ENCODE peak calls at places on chromosome 6, in seven cellular contexts. One of them, this sample, is unnamed.

GRCh38 chr6:55875420-55875819 is at the start of gene BMP5:
- DNase-seq in HCT116: no peak
- DNase-seq in GM12878: no peak
- DNase-seq in SK-N-SH: no peak
- DNase-seq in K562: no peak
- DNase-seq in HepG2: no peak
- DNase-seq in H1: no peak
- DNase-seq in this sample: peak; percentile 18

GRCh38 chr6:7042056-7042653 is 65.6 kb upstream of the RREB1 start:
- DNase-seq in K562: peak; percentile 65
- DNase-seq in HepG2: peak; percentile 46
- DNase-seq in HCT116: no peak
- DNase-seq in GM12878: no peak
- DNase-seq in H1: no peak
- DNase-seq in SK-N-SH: no peak
- DNase-seq in this sample: no peak

GRCh38 chr6:41801380-41801779 is 13.9 kb downstream of the TOMM6 start:
- DNase-seq in H1: no peak
- DNase-seq in SK-N-SH: no peak
- DNase-seq in K562: peak; percentile 33
- DNase-seq in GM12878: no peak
- DNase-seq in HepG2: no peak
- DNase-seq in HCT116: no peak
- DNase-seq in this sample: no peak

GRCh38 chr6:167515873-167516507 is 191.1 kb downstream of the TTLL2 start:
- DNase-seq in K562: no peak
- DNase-seq in H1: no peak
- DNase-seq in GM12878: no peak
- DNase-seq in SK-N-SH: no peak
- DNase-seq in HepG2: no peak
- DNase-seq in HCT116: no peak
- DNase-seq in this sample: no peak

GRCh38 chr6:128821116-128821515 is 61.8 kb upstream of the LAMA2 start:
- DNase-seq in H1: no peak
- DNase-seq in SK-N-SH: no peak
- DNase-seq in GM12878: no peak
- DNase-seq in K562: no peak
- DNase-seq in HCT116: no peak
- DNase-seq in HepG2: no peak
- DNase-seq in this sample: no peak

GRCh38 chr6:29603456-29603855 is 18.5 kb downstream of the OR2H2 start:
- DNase-seq in SK-N-SH: no peak
- DNase-seq in K562: no peak
- DNase-seq in GM12878: no peak
- DNase-seq in HepG2: no peak
- DNase-seq in HCT116: no peak
- DNase-seq in H1: no peak
- DNase-seq in this sample: no peak

GRCh38 chr6:163892814-163893561 is 478.5 kb downstream of the QKI start:
- DNase-seq in GM12878: no peak
- DNase-seq in K562: no peak
- DNase-seq in SK-N-SH: no peak
- DNase-seq in HCT116: no peak
- DNase-seq in HepG2: no peak
- DNase-seq in H1: no peak
- DNase-seq in this sample: no peak

GRCh38 chr6:52297433-52297832 is 12.9 kb upstream of the MCM3 start:
- DNase-seq in HepG2: no peak
- DNase-seq in GM12878: no peak
- DNase-seq in K562: no peak
- DNase-seq in H1: no peak
- DNase-seq in HCT116: no peak
- DNase-seq in SK-N-SH: no peak
- DNase-seq in this sample: no peak

GRCh38 chr6:47221565-47221964 is 88.1 kb downstream of the TNFRSF21 start:
- DNase-seq in H1: peak; percentile 61
- DNase-seq in HepG2: no peak
- DNase-seq in K562: no peak
- DNase-seq in GM12878: no peak
- DNase-seq in SK-N-SH: no peak
- DNase-seq in HCT116: no peak
- DNase-seq in this sample: peak; percentile 82

GRCh38 chr6:150143521-150144293 is 863 bp downstream of the PPP1R14C start:
- DNase-seq in K562: no peak
- DNase-seq in HCT116: no peak
- DNase-seq in SK-N-SH: no peak
- DNase-seq in HepG2: no peak
- DNase-seq in GM12878: no peak
- DNase-seq in H1: no peak
- DNase-seq in this sample: no peak

GRCh38 chr6:65623569-65623968 is 83.5 kb downstream of the EYS start:
- DNase-seq in HCT116: no peak
- DNase-seq in HepG2: no peak
- DNase-seq in GM12878: no peak
- DNase-seq in SK-N-SH: no peak
- DNase-seq in K562: no peak
- DNase-seq in H1: no peak
- DNase-seq in this sample: no peak

GRCh38 chr6:34524989-34525388 is 31.1 kb downstream of the SPDEF start:
- DNase-seq in HCT116: no peak
- DNase-seq in K562: no peak
- DNase-seq in HepG2: no peak
- DNase-seq in GM12878: no peak
- DNase-seq in H1: no peak
- DNase-seq in SK-N-SH: no peak
- DNase-seq in this sample: no peak

GRCh38 chr6:10441004-10441654 is 26.3 kb upstream of the TFAP2A start:
- DNase-seq in SK-N-SH: no peak
- DNase-seq in GM12878: no peak
- DNase-seq in K562: no peak
- DNase-seq in H1: no peak
- DNase-seq in HCT116: peak; percentile 93
- DNase-seq in HepG2: peak; percentile 63
- DNase-seq in this sample: no peak

GRCh38 chr6:53967415-53967814 is 143.8 kb upstream of the MLIP start:
- DNase-seq in SK-N-SH: no peak
- DNase-seq in HepG2: no peak
- DNase-seq in H1: no peak
- DNase-seq in GM12878: no peak
- DNase-seq in K562: no peak
- DNase-seq in HCT116: no peak
- DNase-seq in this sample: no peak

GRCh38 chr6:87151786-87152527 is 3.4 kb upstream of the ZNF292 start:
- DNase-seq in HepG2: no peak
- DNase-seq in GM12878: no peak
- DNase-seq in HCT116: no peak
- DNase-seq in H1: no peak
- DNase-seq in SK-N-SH: peak; percentile 81
- DNase-seq in K562: no peak
- DNase-seq in this sample: no peak

GRCh38 chr6:137927777-137928218 is 60.7 kb downstream of the TNFAIP3 start:
- DNase-seq in HCT116: no peak
- DNase-seq in GM12878: peak; percentile 99
- DNase-seq in H1: no peak
- DNase-seq in HepG2: no peak
- DNase-seq in SK-N-SH: no peak
- DNase-seq in K562: peak; percentile 49
- DNase-seq in this sample: no peak

GRCh38 chr6:25263602-25264001 is 15.6 kb upstream of the CARMIL1 start:
- DNase-seq in HepG2: no peak
- DNase-seq in H1: no peak
- DNase-seq in K562: no peak
- DNase-seq in SK-N-SH: no peak
- DNase-seq in GM12878: no peak
- DNase-seq in HCT116: no peak
- DNase-seq in this sample: no peak

GRCh38 chr6:169967687-169968086 is 216.3 kb downstream of the ERMARD start:
- DNase-seq in H1: no peak
- DNase-seq in HepG2: no peak
- DNase-seq in K562: no peak
- DNase-seq in GM12878: no peak
- DNase-seq in HCT116: no peak
- DNase-seq in SK-N-SH: peak; percentile 5
- DNase-seq in this sample: no peak

GRCh38 chr6:53979468-53980067 is 131.7 kb upstream of the MLIP start:
- DNase-seq in HepG2: peak; percentile 43
- DNase-seq in H1: no peak
- DNase-seq in GM12878: no peak
- DNase-seq in HCT116: peak; percentile 46
- DNase-seq in K562: peak; percentile 37
- DNase-seq in SK-N-SH: peak; percentile 23
- DNase-seq in this sample: no peak

GRCh38 chr6:37103169-37104039 is 66.5 kb upstream of the PIM1 start:
- DNase-seq in HepG2: peak; percentile 85
- DNase-seq in K562: peak; percentile 99
- DNase-seq in HCT116: no peak
- DNase-seq in SK-N-SH: peak; percentile 63
- DNase-seq in H1: no peak
- DNase-seq in GM12878: no peak
- DNase-seq in this sample: no peak

GRCh38 chr6:163599136-163599535 is 184.6 kb downstream of the QKI start:
- DNase-seq in H1: no peak
- DNase-seq in HepG2: no peak
- DNase-seq in GM12878: no peak
- DNase-seq in K562: no peak
- DNase-seq in HCT116: no peak
- DNase-seq in SK-N-SH: no peak
- DNase-seq in this sample: no peak

GRCh38 chr6:168206681-168207274 is 112.8 kb downstream of the DACT2 start:
- DNase-seq in SK-N-SH: no peak
- DNase-seq in HepG2: no peak
- DNase-seq in HCT116: no peak
- DNase-seq in K562: no peak
- DNase-seq in H1: no peak
- DNase-seq in GM12878: no peak
- DNase-seq in this sample: no peak

GRCh38 chr6:168985705-168986104 is 267.9 kb downstream of the THBS2 start:
- DNase-seq in HepG2: no peak
- DNase-seq in K562: no peak
- DNase-seq in SK-N-SH: no peak
- DNase-seq in HCT116: no peak
- DNase-seq in H1: no peak
- DNase-seq in GM12878: no peak
- DNase-seq in this sample: no peak

GRCh38 chr6:7143161-7143974 is 35.6 kb downstream of the RREB1 start:
- DNase-seq in SK-N-SH: no peak
- DNase-seq in HCT116: no peak
- DNase-seq in K562: peak; percentile 91
- DNase-seq in HepG2: peak; percentile 66
- DNase-seq in GM12878: no peak
- DNase-seq in H1: no peak
- DNase-seq in this sample: no peak

GRCh38 chr6:36070252-36070651 is 42.6 kb downstream of the MAPK14 start:
- DNase-seq in SK-N-SH: no peak
- DNase-seq in H1: no peak
- DNase-seq in K562: no peak
- DNase-seq in HepG2: no peak
- DNase-seq in GM12878: no peak
- DNase-seq in HCT116: no peak
- DNase-seq in this sample: no peak

GRCh38 chr6:56259682-56260081 is 12.3 kb upstream of the COL21A1 start:
- DNase-seq in HepG2: no peak
- DNase-seq in K562: no peak
- DNase-seq in HCT116: no peak
- DNase-seq in GM12878: no peak
- DNase-seq in H1: no peak
- DNase-seq in SK-N-SH: no peak
- DNase-seq in this sample: no peak

GRCh38 chr6:12602342-12602741 is 114.2 kb upstream of the PHACTR1 start:
- DNase-seq in H1: no peak
- DNase-seq in K562: no peak
- DNase-seq in SK-N-SH: no peak
- DNase-seq in GM12878: no peak
- DNase-seq in HepG2: no peak
- DNase-seq in HCT116: no peak
- DNase-seq in this sample: no peak

GRCh38 chr6:154566866-154567265 is 56.4 kb upstream of the CNKSR3 start:
- DNase-seq in HCT116: no peak
- DNase-seq in K562: no peak
- DNase-seq in H1: no peak
- DNase-seq in GM12878: no peak
- DNase-seq in SK-N-SH: no peak
- DNase-seq in HepG2: no peak
- DNase-seq in this sample: no peak
- TF ChIP-seq YY1 in HCT116: no peak
- TF ChIP-seq YY1 in K562: no peak
- TF ChIP-seq YY1 in H1: no peak
- TF ChIP-seq YY1 in GM12878: no peak
- TF ChIP-seq YY1 in SK-N-SH: no peak
- TF ChIP-seq YY1 in HepG2: no peak
- TF ChIP-seq YY1 in this sample: no peak

DNA sequence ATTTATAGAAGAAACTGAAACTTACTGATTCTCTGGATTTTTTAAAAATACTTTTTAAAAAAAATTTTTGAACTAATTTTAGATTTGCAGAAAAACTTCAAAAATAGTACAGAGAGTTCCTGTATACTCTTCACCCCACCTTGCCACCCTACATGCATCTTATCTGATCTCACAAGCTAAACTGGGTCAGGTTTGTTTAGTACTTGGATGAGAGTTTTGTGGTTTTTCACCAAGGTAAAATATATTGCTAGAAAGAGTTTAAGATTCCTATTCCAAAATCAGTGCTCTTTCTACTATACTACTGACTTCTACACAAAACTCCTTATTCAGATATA is 350.8 kb upstream of the RUNX2 start:
- DNase-seq in HepG2: no peak
- DNase-seq in GM12878: no peak
- DNase-seq in SK-N-SH: no peak
- DNase-seq in K562: no peak
- DNase-seq in HCT116: no peak
- DNase-seq in H1: no peak
- DNase-seq in this sample: no peak
- TF ChIP-seq YY1 in HepG2: no peak
- TF ChIP-seq YY1 in GM12878: no peak
- TF ChIP-seq YY1 in SK-N-SH: no peak
- TF ChIP-seq YY1 in K562: no peak
- TF ChIP-seq YY1 in HCT116: no peak
- TF ChIP-seq YY1 in H1: no peak
- TF ChIP-seq YY1 in this sample: no peak

DNA sequence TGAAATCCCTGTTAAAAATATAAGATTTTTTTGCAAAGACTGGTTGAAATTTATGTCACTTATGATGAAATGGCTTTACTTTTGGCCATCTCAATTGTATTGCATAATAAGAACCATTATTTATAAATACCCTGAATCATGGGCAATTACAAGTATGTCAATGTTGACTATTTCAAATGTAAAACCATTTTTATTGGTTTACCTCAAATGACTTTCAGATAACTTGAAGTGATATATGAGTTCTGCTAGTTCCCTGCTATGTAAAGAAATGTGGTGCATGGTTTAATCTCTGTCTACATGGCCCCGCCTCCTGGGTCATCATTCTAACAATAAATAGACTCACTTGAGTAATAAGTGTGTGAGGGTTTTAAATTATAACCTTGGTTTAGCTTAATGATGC is 275.6 kb upstream of the PREP start:
- DNase-seq in HCT116: no peak
- DNase-seq in H1: no peak
- DNase-seq in SK-N-SH: no peak
- DNase-seq in HepG2: no peak
- DNase-seq in K562: no peak
- DNase-seq in GM12878: no peak
- DNase-seq in this sample: no peak
- TF ChIP-seq YY1 in HCT116: no peak
- TF ChIP-seq YY1 in H1: no peak
- TF ChIP-seq YY1 in SK-N-SH: no peak
- TF ChIP-seq YY1 in HepG2: no peak
- TF ChIP-seq YY1 in K562: no peak
- TF ChIP-seq YY1 in GM12878: no peak
- TF ChIP-seq YY1 in this sample: no peak

GRCh38 chr6:27617700-27618689 is 145.1 kb upstream of the ZNF184 start:
- DNase-seq in K562: peak; percentile 81
- DNase-seq in GM12878: no peak
- DNase-seq in HCT116: peak; percentile 62
- DNase-seq in SK-N-SH: no peak
- DNase-seq in H1: no peak
- DNase-seq in HepG2: no peak
- DNase-seq in this sample: no peak
- TF ChIP-seq YY1 in K562: no peak
- TF ChIP-seq YY1 in GM12878: no peak
- TF ChIP-seq YY1 in HCT116: no peak
- TF ChIP-seq YY1 in SK-N-SH: peak; percentile 32
- TF ChIP-seq YY1 in H1: peak; percentile 41
- TF ChIP-seq YY1 in HepG2: no peak
- TF ChIP-seq YY1 in this sample: no peak